ENCODE peak calls at places on chromosomes 7 and 10, in five cellular contexts. K is right cardiac atrium; P is stimulated activated CD8-positive, alpha-beta memory T cell treated with anti-CD3 and anti-CD28 coated beads, Interleukin-15, amount 100 ng/mL, for 1 hour; F is hypothalamus; L is GM10248. D is an unnamed sample.

GRCh38 chr7:82166666-82167065 is 276.9 kb downstream of the CACNA2D1 start:
- DNase-seq in K (no peak), P (no peak), F (no peak), L (no peak), D (no peak)

GRCh38 chr7:50371551-50372021 is 67.1 kb downstream of the IKZF1 start:
- DNase-seq in K (no peak), P (no peak), F (no peak), L (no peak), D (no peak)

GRCh38 chr7:114081606-114082425 is 163.0 kb upstream of the PPP1R3A start:
- DNase-seq in K (no peak), P (no peak), F (no peak), L (peak), D (no peak)

GRCh38 chr7:142459557-142459963 is 201.7 kb upstream of the PRSS58 start:
- DNase-seq in K (no peak), P (no peak), F (no peak), L (peak), D (no peak)

GRCh38 chr10:8404721-8405120 is 350.2 kb downstream of the GATA3 start:
- DNase-seq in K (no peak), P (no peak), F (no peak), L (peak), D (peak)

GRCh38 chr10:92972066-92972870 is 88.3 kb upstream of the CYP26C1 start:
- DNase-seq in K (no peak), P (no peak), F (no peak), L (no peak), D (no peak)

GRCh38 chr10:102555781-102556328 is 52.1 kb downstream of the SUFU start:
- DNase-seq in K (no peak), P (no peak), F (no peak), L (no peak), D (no peak)

GRCh38 chr10:49628599-49628998 is 14.8 kb downstream of the CHAT start:
- DNase-seq in K (no peak), P (no peak), F (no peak), L (no peak), D (no peak)

GRCh38 chr7:137890449-137890916 is 43.7 kb upstream of the DGKI start:
- DNase-seq in K (peak), P (no peak), F (no peak), L (no peak), D (no peak)

GRCh38 chr7:128031901-128032604 is 816 bp upstream of the LRRC4 start:
- DNase-seq in K (peak), P (peak), F (no peak), L (peak), D (peak)

GRCh38 chr7:84999450-84999849 is 187.4 kb downstream of the SEMA3D start:
- DNase-seq in K (no peak), P (no peak), F (no peak), L (no peak), D (no peak)

GRCh38 chr7:16926283-16926682 is 44.5 kb upstream of the AGR3 start:
- DNase-seq in K (peak), P (no peak), F (no peak), L (no peak), D (no peak)

GRCh38 chr7:109964780-109965179 is 1126.1 kb upstream of the LRRN3 start:
- DNase-seq in K (no peak), P (no peak), F (no peak), L (no peak), D (no peak)

GRCh38 chr7:93160410-93160809 is 12.2 kb upstream of the SAMD9L start:
- DNase-seq in K (no peak), P (no peak), F (no peak), L (no peak), D (no peak)

GRCh38 chr10:71835671-71836593 is 15.1 kb downstream of the PSAP start:
- DNase-seq in K (peak), P (no peak), F (peak), L (peak), D (no peak)

GRCh38 chr7:16066805-16067459 is 354.4 kb downstream of the CRPPA start:
- DNase-seq in K (no peak), P (no peak), F (no peak), L (no peak), D (no peak)

GRCh38 chr10:123557366-123558108 is 108.6 kb upstream of the GPR26 start:
- DNase-seq in K (no peak), P (no peak), F (no peak), L (no peak), D (no peak)

GRCh38 chr10:113921571-113922370 is 67.3 kb downstream of the NHLRC2 start:
- DNase-seq in K (no peak), P (no peak), F (no peak), L (no peak), D (no peak)

GRCh38 chr7:46850563-46851325 is 731.2 kb downstream of the TNS3 start:
- DNase-seq in K (no peak), P (no peak), F (no peak), L (no peak), D (no peak)

GRCh38 chr7:50353894-50354595 is 49.5 kb downstream of the IKZF1 start:
- DNase-seq in K (no peak), P (no peak), F (no peak), L (no peak), D (no peak)

GRCh38 chr7:31099451-31100444 is 47.6 kb downstream of the ADCYAP1R1 start:
- DNase-seq in K (no peak), P (no peak), F (no peak), L (no peak), D (no peak)

GRCh38 chr7:8282871-8283270 is 20.9 kb upstream of the ICA1 start:
- DNase-seq in K (no peak), P (no peak), F (no peak), L (no peak), D (no peak)

GRCh38 chr7:85001493-85002345 is 185.1 kb downstream of the SEMA3D start:
- DNase-seq in K (no peak), P (no peak), F (no peak), L (no peak), D (no peak)

GRCh38 chr10:99337261-99337905 is 8.2 kb downstream of the CNNM1 start:
- DNase-seq in K (no peak), P (no peak), F (no peak), L (no peak), D (no peak)

GRCh38 chr7:81937091-81937490 is 167.2 kb upstream of the HGF start:
- DNase-seq in K (no peak), P (no peak), F (no peak), L (no peak), D (no peak)

GRCh38 chr10:71378341-71379117 is 18.2 kb upstream of the CDH23 start:
- DNase-seq in K (no peak), P (no peak), F (no peak), L (no peak), D (no peak)

D was measured in central memory CD8-positive, alpha-beta T cell.